ENCODE peak calls at places on chromosome 21, in five cellular contexts. Q is GM20000, I is D721Med, L is colonic mucosa, W is esophagus muscularis mucosa. T is an unnamed sample.

GRCh38 chr21:42865361-42866160 is 13.8 kb downstream of the WDR4 start:
- DNase-seq in W (no peak), I (no peak), L (no peak), Q (no peak), T (no peak)

GRCh38 chr21:29224006-29224405 is 74.7 kb upstream of the BACH1 start:
- DNase-seq in W (no peak), I (no peak), Q (no peak), L (no peak), T (no peak)

GRCh38 chr21:43311303-43311817 is 115.6 kb downstream of the SIK1 start:
- DNase-seq in I (no peak), W (no peak), Q (no peak), L (peak), T (peak)

GRCh38 chr21:26881504-26882228 is 36.5 kb upstream of the ADAMTS1 start:
- DNase-seq in L (no peak), I (no peak), W (no peak), Q (no peak), T (no peak)

GRCh38 chr21:42486551-42486950 is 9.5 kb downstream of the RSPH1 start:
- DNase-seq in I (no peak), L (no peak), W (no peak), Q (no peak), T (no peak)

GRCh38 chr21:27564684-27565280 is 597.9 kb upstream of the ADAMTS5 start:
- DNase-seq in Q (no peak), I (no peak), W (no peak), L (peak), T (peak)

GRCh38 chr21:28754127-28754611 is 238.5 kb downstream of the LTN1 start:
- DNase-seq in I (no peak), L (no peak), Q (no peak), W (no peak), T (no peak)

GRCh38 chr21:29208044-29208665 is 77.7 kb downstream of the MAP3K7CL start:
- DNase-seq in I (no peak), W (no peak), Q (no peak), L (no peak), T (no peak)

GRCh38 chr21:45130324-45130774 is 56.0 kb downstream of the ADARB1 start:
- DNase-seq in Q (peak), I (no peak), L (no peak), W (no peak), T (no peak)

GRCh38 chr21:18370292-18370691 is 33.3 kb downstream of the TMPRSS15 start:
- DNase-seq in W (no peak), I (no peak), L (no peak), Q (no peak), T (no peak)
- TF ChIP-seq CTCF in W (no peak), I (no peak), L (no peak), Q (no peak), T (no peak)

GRCh38 chr21:23613014-23613413 is 1994.3 kb downstream of the MRPL39 start:
- DNase-seq in L (no peak), I (no peak), W (no peak), Q (no peak), T (no peak)

GRCh38 chr21:23607782-23608181 is 1999.5 kb downstream of the MRPL39 start:
- DNase-seq in Q (no peak), L (no peak), W (no peak), I (no peak), T (no peak)

GRCh38 chr21:23612210-23612609 is 1995.1 kb downstream of the MRPL39 start:
- DNase-seq in W (no peak), I (no peak), L (no peak), Q (no peak), T (no peak)
- TF ChIP-seq CTCF in W (no peak), I (no peak), L (no peak), Q (no peak), T (no peak)

GRCh38 chr21:46228345-46229051 is at the start of gene LSS:
- DNase-seq in W (peak), I (peak), Q (peak), L (peak), T (peak)

GRCh38 chr21:46227811-46228344 is 696 bp downstream of the LSS start:
- DNase-seq in Q (no peak), I (no peak), L (no peak), W (no peak), T (no peak)

GRCh38 chr21:46229923-46230260 is 1.3 kb upstream of the LSS start:
- DNase-seq in Q (no peak), L (no peak), I (no peak), W (no peak), T (no peak)

GRCh38 chr21:46226920-46227599 is 1.5 kb downstream of the LSS start:
- DNase-seq in W (no peak), L (no peak), I (no peak), Q (peak), T (no peak)

DNA sequence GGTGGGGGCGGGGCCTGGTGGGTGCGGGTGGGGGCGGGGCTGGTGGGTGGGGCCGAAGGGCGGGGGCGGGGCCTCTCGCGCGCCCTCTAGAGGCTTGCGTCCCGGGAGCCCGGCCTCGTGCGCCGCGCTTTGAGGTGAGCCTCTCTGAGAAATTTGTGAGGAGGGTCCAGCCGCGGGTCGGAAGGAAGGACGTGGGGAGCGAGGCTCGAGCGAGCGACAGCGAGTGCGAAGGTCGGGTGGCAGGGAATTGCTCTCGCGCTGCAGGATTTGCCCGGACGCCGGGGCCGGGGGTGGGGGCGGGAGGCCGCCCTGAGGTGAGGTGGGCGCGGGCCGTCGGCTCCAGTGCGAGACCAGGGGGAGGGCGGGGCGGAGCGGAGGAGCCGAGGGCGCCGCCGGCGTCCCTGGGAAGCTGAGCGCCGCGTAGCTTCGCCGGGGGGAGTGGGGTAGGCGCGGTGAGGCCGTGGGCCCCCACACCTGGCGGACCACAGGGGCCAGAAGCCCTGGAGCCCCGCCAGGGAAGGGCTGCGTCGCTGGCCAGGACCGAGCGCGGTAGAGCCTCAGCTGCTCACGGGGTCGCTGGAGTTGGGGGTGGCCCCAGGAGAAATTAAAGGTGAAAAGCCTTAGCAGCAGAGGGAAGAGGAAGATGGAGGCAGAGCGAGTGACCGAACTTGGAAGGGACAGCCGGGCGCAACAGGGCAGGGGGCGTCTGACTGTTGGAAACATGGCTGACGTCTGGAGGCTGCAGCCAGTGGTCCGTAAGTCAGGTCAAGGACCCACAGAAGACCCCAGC is 754 bp upstream of the LSS start:
- DNase-seq in I (peak), W (no peak), Q (peak), L (no peak), T (no peak)
- TF ChIP-seq CTCF in I (peak), W (peak), Q (peak), L (peak), T (peak)

GRCh38 chr21:22791986-22792560 is 1793.9 kb downstream of the NCAM2 start:
- DNase-seq in I (no peak), W (no peak), Q (peak), L (peak), T (no peak)
- TF ChIP-seq CTCF in I (peak), W (peak), Q (peak), L (peak), T (peak)

DNA sequence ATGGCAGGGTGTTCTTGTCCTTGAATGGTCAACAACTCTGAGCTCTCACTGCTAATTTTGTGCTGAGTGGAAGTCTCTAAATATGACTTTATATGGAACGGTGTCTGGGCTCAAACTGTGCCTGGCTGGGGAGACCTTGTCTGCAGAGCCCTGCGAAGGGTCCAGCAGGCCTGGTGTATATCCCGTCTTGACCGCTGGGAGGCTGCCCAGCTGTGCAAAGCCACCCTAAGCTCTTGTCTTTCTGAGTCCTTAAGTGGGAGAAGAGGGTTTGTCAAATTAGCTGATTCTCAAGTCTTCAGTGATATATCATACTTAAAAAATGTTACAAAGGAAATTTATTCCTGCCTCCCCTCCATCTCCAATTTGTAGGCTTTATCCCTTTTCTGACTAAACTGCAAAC is 198.7 kb downstream of the KCNJ6 start:
- DNase-seq in Q (no peak), W (no peak), I (no peak), L (no peak), T (no peak)
- TF ChIP-seq CTCF in Q (no peak), W (no peak), I (no peak), L (no peak), T (no peak)

T was measured in Caco-2.